ENCODE peak calls at places on chromosomes 12 and 14, in seven cellular contexts. One of them, this sample, is unnamed. For H3K36me3, the result is how much of the 10 kb centered on the place peaks cover.

GRCh38 chr12:56007892-56008471 is 10.9 kb downstream of the SUOX start:
- DNase-seq in suprapubic skin: no peak
- DNase-seq in heart left ventricle: no peak
- DNase-seq in left ventricle myocardium inferior: no peak
- DNase-seq in HCT116: no peak
- DNase-seq in astrocyte: no peak
- DNase-seq in right atrium auricular region: no peak
- DNase-seq in this sample: no peak

GRCh38 chr14:67343601-67344230 is 15.9 kb downstream of the ATP6V1D start:
- DNase-seq in heart left ventricle: no peak
- DNase-seq in HCT116: no peak
- DNase-seq in right atrium auricular region: no peak
- DNase-seq in astrocyte: no peak
- DNase-seq in suprapubic skin: no peak
- DNase-seq in left ventricle myocardium inferior: no peak
- DNase-seq in this sample: no peak

GRCh38 chr14:39441805-39442204 is 9.6 kb upstream of the FBXO33 start:
- DNase-seq in HCT116: no peak
- DNase-seq in right atrium auricular region: no peak
- DNase-seq in heart left ventricle: no peak
- DNase-seq in suprapubic skin: no peak
- DNase-seq in left ventricle myocardium inferior: no peak
- DNase-seq in astrocyte: no peak
- DNase-seq in this sample: no peak

GRCh38 chr12:89984846-89985245 is 276.2 kb upstream of the ATP2B1 start:
- DNase-seq in heart left ventricle: no peak
- DNase-seq in right atrium auricular region: no peak
- DNase-seq in left ventricle myocardium inferior: no peak
- DNase-seq in HCT116: no peak
- DNase-seq in suprapubic skin: no peak
- DNase-seq in astrocyte: no peak
- DNase-seq in this sample: no peak

GRCh38 chr12:49288922-49289555 is 5.9 kb upstream of the PRPH start:
- DNase-seq in heart left ventricle: no peak
- DNase-seq in HCT116: no peak
- DNase-seq in left ventricle myocardium inferior: no peak
- DNase-seq in astrocyte: no peak
- DNase-seq in right atrium auricular region: no peak
- DNase-seq in suprapubic skin: no peak
- DNase-seq in this sample: no peak

GRCh38 chr12:96242597-96242996 is 48.4 kb downstream of the ELK3 start:
- DNase-seq in heart left ventricle: peak
- DNase-seq in HCT116: no peak
- DNase-seq in astrocyte: no peak
- DNase-seq in right atrium auricular region: no peak
- DNase-seq in suprapubic skin: peak
- DNase-seq in left ventricle myocardium inferior: no peak
- DNase-seq in this sample: no peak

GRCh38 chr12:91753649-91754048 is 392.0 kb downstream of the BTG1 start:
- DNase-seq in heart left ventricle: no peak
- DNase-seq in right atrium auricular region: no peak
- DNase-seq in HCT116: no peak
- DNase-seq in astrocyte: no peak
- DNase-seq in suprapubic skin: no peak
- DNase-seq in left ventricle myocardium inferior: no peak
- DNase-seq in this sample: no peak

GRCh38 chr14:100670017-100670974 is 56.4 kb upstream of the DLK1 start:
- DNase-seq in suprapubic skin: no peak
- DNase-seq in right atrium auricular region: no peak
- DNase-seq in heart left ventricle: no peak
- DNase-seq in HCT116: no peak
- DNase-seq in left ventricle myocardium inferior: no peak
- DNase-seq in astrocyte: no peak
- DNase-seq in this sample: no peak

GRCh38 chr12:31951008-31951407 is 8.2 kb upstream of the RESF1 start:
- DNase-seq in HCT116: no peak
- DNase-seq in left ventricle myocardium inferior: no peak
- DNase-seq in astrocyte: no peak
- DNase-seq in right atrium auricular region: no peak
- DNase-seq in suprapubic skin: no peak
- DNase-seq in heart left ventricle: no peak
- DNase-seq in this sample: no peak

GRCh38 chr14:88895116-88895515 is 70.7 kb downstream of the TTC8 start:
- DNase-seq in left ventricle myocardium inferior: no peak
- DNase-seq in right atrium auricular region: no peak
- DNase-seq in astrocyte: peak
- DNase-seq in suprapubic skin: no peak
- DNase-seq in HCT116: no peak
- DNase-seq in heart left ventricle: no peak
- DNase-seq in this sample: no peak

GRCh38 chr12:57461326-57461903 is 1.8 kb downstream of the GLI1 start:
- DNase-seq in astrocyte: peak
- DNase-seq in HCT116: no peak
- DNase-seq in suprapubic skin: peak
- DNase-seq in left ventricle myocardium inferior: peak
- DNase-seq in heart left ventricle: peak
- DNase-seq in right atrium auricular region: peak
- DNase-seq in this sample: no peak

GRCh38 chr12:57215668-57216013 is 953 bp upstream of the NXPH4 start:
- DNase-seq in HCT116: no peak
- DNase-seq in right atrium auricular region: no peak
- DNase-seq in left ventricle myocardium inferior: no peak
- DNase-seq in heart left ventricle: no peak
- DNase-seq in suprapubic skin: no peak
- DNase-seq in astrocyte: no peak
- DNase-seq in this sample: no peak

GRCh38 chr14:73424453-73424852 is 33.9 kb downstream of the NUMB start:
- DNase-seq in left ventricle myocardium inferior: no peak
- DNase-seq in astrocyte: no peak
- DNase-seq in suprapubic skin: no peak
- DNase-seq in HCT116: no peak
- DNase-seq in right atrium auricular region: no peak
- DNase-seq in heart left ventricle: no peak
- DNase-seq in this sample: no peak

GRCh38 chr14:73427516-73428264 is 30.7 kb downstream of the NUMB start:
- DNase-seq in right atrium auricular region: no peak
- DNase-seq in heart left ventricle: no peak
- DNase-seq in suprapubic skin: no peak
- DNase-seq in astrocyte: no peak
- DNase-seq in left ventricle myocardium inferior: no peak
- DNase-seq in HCT116: no peak
- DNase-seq in this sample: no peak

GRCh38 chr12:19981944-19982343 is 386.4 kb upstream of the PDE3A start:
- DNase-seq in right atrium auricular region: no peak
- DNase-seq in left ventricle myocardium inferior: no peak
- DNase-seq in heart left ventricle: no peak
- DNase-seq in astrocyte: no peak
- DNase-seq in suprapubic skin: no peak
- DNase-seq in HCT116: no peak
- DNase-seq in this sample: no peak

GRCh38 chr14:44657688-44658388 is 150.8 kb upstream of the FSCB start:
- DNase-seq in left ventricle myocardium inferior: no peak
- DNase-seq in HCT116: no peak
- DNase-seq in heart left ventricle: no peak
- DNase-seq in right atrium auricular region: no peak
- DNase-seq in astrocyte: peak
- DNase-seq in suprapubic skin: no peak
- DNase-seq in this sample: no peak

GRCh38 chr14:25006961-25007795 is 42.8 kb downstream of the STXBP6 start:
- DNase-seq in left ventricle myocardium inferior: no peak
- DNase-seq in astrocyte: peak
- DNase-seq in suprapubic skin: no peak
- DNase-seq in heart left ventricle: no peak
- DNase-seq in right atrium auricular region: no peak
- DNase-seq in HCT116: no peak
- DNase-seq in this sample: no peak

GRCh38 chr12:57214398-57214781 is 2.2 kb upstream of the NXPH4 start:
- DNase-seq in left ventricle myocardium inferior: peak
- DNase-seq in HCT116: no peak
- DNase-seq in right atrium auricular region: no peak
- DNase-seq in suprapubic skin: peak
- DNase-seq in heart left ventricle: peak
- DNase-seq in astrocyte: no peak
- DNase-seq in this sample: no peak

DNA sequence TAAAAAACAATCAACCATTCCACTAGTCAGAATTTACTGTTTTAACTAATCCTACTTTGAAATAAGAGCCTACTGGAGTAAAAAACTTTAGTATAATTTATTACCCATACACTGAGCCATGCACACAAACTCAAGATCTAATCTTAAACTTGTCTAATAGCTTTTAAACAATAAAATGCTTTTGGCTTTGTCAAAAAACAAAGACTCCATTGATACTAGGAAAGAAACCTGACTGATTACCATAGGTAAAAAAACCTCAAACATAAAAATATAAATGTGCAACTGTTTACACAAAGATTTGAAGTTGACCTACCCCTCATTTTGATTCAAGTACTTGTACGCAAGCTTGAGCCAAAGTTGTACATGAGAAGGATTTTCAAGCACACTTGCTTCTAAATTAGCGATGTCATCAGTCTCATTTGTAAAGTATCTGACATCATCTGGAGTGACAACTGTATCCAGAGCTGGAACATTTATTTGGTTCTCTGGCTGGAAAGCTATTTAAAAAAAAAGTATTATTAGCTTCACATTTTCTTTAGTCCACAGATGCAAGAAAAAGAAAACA is 36.1 kb downstream of the ZFC3H1 start:
- DNase-seq in right atrium auricular region: no peak
- DNase-seq in left ventricle myocardium inferior: no peak
- DNase-seq in heart left ventricle: no peak
- DNase-seq in HCT116: no peak
- DNase-seq in suprapubic skin: no peak
- DNase-seq in astrocyte: no peak
- DNase-seq in this sample: no peak
- H3K36me3 ChIP-seq in right atrium auricular region: half or more
- H3K36me3 ChIP-seq in left ventricle myocardium inferior: half or more
- H3K36me3 ChIP-seq in heart left ventricle: half or more
- H3K36me3 ChIP-seq in HCT116: half or more
- H3K36me3 ChIP-seq in suprapubic skin: half or more
- H3K36me3 ChIP-seq in astrocyte: half or more
- H3K36me3 ChIP-seq in this sample: under half

GRCh38 chr14:49481099-49481498 is 105.1 kb downstream of the RPS29 start:
- DNase-seq in HCT116: no peak
- DNase-seq in right atrium auricular region: no peak
- DNase-seq in suprapubic skin: no peak
- DNase-seq in heart left ventricle: no peak
- DNase-seq in astrocyte: no peak
- DNase-seq in left ventricle myocardium inferior: no peak
- DNase-seq in this sample: no peak
- H3K4me3 ChIP-seq in HCT116: no peak
- H3K4me3 ChIP-seq in right atrium auricular region: no peak
- H3K4me3 ChIP-seq in suprapubic skin: no peak
- H3K4me3 ChIP-seq in heart left ventricle: no peak
- H3K4me3 ChIP-seq in astrocyte: no peak
- H3K4me3 ChIP-seq in left ventricle myocardium inferior: no peak
- H3K4me3 ChIP-seq in this sample: no peak

GRCh38 chr14:90263748-90264449 is 7.5 kb downstream of the PSMC1 start:
- DNase-seq in suprapubic skin: no peak
- DNase-seq in HCT116: no peak
- DNase-seq in left ventricle myocardium inferior: no peak
- DNase-seq in right atrium auricular region: no peak
- DNase-seq in astrocyte: no peak
- DNase-seq in heart left ventricle: no peak
- DNase-seq in this sample: no peak
- H3K36me3 ChIP-seq in suprapubic skin: half or more
- H3K36me3 ChIP-seq in HCT116: half or more
- H3K36me3 ChIP-seq in left ventricle myocardium inferior: half or more
- H3K36me3 ChIP-seq in right atrium auricular region: half or more
- H3K36me3 ChIP-seq in astrocyte: half or more
- H3K36me3 ChIP-seq in heart left ventricle: half or more
- H3K36me3 ChIP-seq in this sample: under half

GRCh38 chr12:7092986-7093460 is 778 bp upstream of the C1R start:
- DNase-seq in right atrium auricular region: no peak
- DNase-seq in suprapubic skin: peak
- DNase-seq in HCT116: no peak
- DNase-seq in astrocyte: no peak
- DNase-seq in heart left ventricle: no peak
- DNase-seq in left ventricle myocardium inferior: no peak
- DNase-seq in this sample: no peak

GRCh38 chr12:7091171-7091570 is 1.1 kb downstream of the C1R start:
- DNase-seq in heart left ventricle: no peak
- DNase-seq in HCT116: no peak
- DNase-seq in astrocyte: no peak
- DNase-seq in left ventricle myocardium inferior: no peak
- DNase-seq in suprapubic skin: peak
- DNase-seq in right atrium auricular region: no peak
- DNase-seq in this sample: no peak

GRCh38 chr12:7093486-7093885 is 1.2 kb upstream of the C1R start:
- DNase-seq in HCT116: no peak
- DNase-seq in heart left ventricle: no peak
- DNase-seq in right atrium auricular region: no peak
- DNase-seq in left ventricle myocardium inferior: no peak
- DNase-seq in suprapubic skin: peak
- DNase-seq in astrocyte: no peak
- DNase-seq in this sample: no peak

GRCh38 chr12:7091660-7092228 is 501 bp downstream of the C1R start:
- DNase-seq in heart left ventricle: peak
- DNase-seq in suprapubic skin: peak
- DNase-seq in astrocyte: no peak
- DNase-seq in left ventricle myocardium inferior: peak
- DNase-seq in right atrium auricular region: no peak
- DNase-seq in HCT116: no peak
- DNase-seq in this sample: no peak

DNA sequence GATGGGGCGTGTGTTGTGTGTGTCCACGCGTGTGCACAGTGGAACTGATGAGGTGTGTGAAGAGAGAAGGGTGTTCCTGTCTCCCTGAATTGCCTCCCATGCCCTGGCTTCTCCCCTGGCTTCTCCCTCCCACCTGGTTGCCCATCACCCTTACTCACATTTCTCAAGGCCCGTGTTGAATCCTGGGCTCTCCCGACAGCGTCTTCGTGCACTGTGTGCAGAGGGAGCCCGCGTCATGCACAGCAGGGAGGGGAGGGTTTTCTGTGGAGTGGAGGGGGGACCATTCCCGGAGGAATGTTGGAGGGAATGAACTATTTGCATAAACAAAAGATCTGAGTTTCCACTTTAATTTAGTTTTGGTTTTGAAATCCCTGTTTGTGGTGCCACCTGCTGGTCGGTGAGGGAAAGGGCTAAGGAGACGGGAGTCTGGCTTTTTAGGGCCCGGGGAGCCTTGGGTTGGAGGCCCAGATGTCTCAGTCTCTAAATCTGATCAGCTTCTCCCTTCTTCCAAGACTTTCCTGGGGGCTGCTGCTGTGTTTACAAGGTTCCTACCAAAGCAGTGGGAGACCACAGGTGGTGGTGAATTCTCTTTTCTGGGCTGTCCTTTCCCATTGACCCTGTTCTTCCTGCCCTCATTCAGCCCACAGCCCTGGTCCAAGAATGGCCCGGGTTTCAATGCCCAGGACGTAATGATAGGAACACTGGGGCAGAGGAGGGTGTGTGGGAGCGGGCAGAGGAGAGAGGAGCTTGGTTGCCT is at the start of gene C1R:
- DNase-seq in astrocyte: peak
- DNase-seq in right atrium auricular region: peak
- DNase-seq in left ventricle myocardium inferior: peak
- DNase-seq in heart left ventricle: peak
- DNase-seq in suprapubic skin: peak
- DNase-seq in HCT116: no peak
- DNase-seq in this sample: no peak
- H3K4me3 ChIP-seq in astrocyte: peak
- H3K4me3 ChIP-seq in right atrium auricular region: peak
- H3K4me3 ChIP-seq in left ventricle myocardium inferior: peak
- H3K4me3 ChIP-seq in heart left ventricle: peak
- H3K4me3 ChIP-seq in suprapubic skin: peak
- H3K4me3 ChIP-seq in HCT116: no peak
- H3K4me3 ChIP-seq in this sample: no peak

GRCh38 chr14:70789361-70789760 is 20.0 kb downstream of the MAP3K9 start:
- DNase-seq in left ventricle myocardium inferior: no peak
- DNase-seq in suprapubic skin: no peak
- DNase-seq in astrocyte: peak
- DNase-seq in heart left ventricle: no peak
- DNase-seq in right atrium auricular region: no peak
- DNase-seq in HCT116: no peak
- DNase-seq in this sample: no peak
- H3K36me3 ChIP-seq in left ventricle myocardium inferior: under half
- H3K36me3 ChIP-seq in suprapubic skin: under half
- H3K36me3 ChIP-seq in astrocyte: under half
- H3K36me3 ChIP-seq in heart left ventricle: under half
- H3K36me3 ChIP-seq in right atrium auricular region: under half
- H3K36me3 ChIP-seq in HCT116: under half
- H3K36me3 ChIP-seq in this sample: under half

This sample was measured in iPS DF 6.9.